ENCODE peak calls at places on chromosomes 4 and X, in nine cellular contexts. M is psoas muscle; A is progenitor cell of endocrine pancreas; H is GM10248; O is AG09309; X is uterus; V is CD8-positive, alpha-beta T cell; N is hepatocyte; F is ovary. Z is an unnamed sample.

GRCh38 chr4:158914178-158914577 is 145.4 kb downstream of the FNIP2 start:
- DNase-seq in F (no peak), M (no peak), N (no peak), X (no peak), A (no peak), V (no peak), O (peak), H (no peak), Z (no peak)

GRCh38 chr4:112144546-112145325 is 518 bp upstream of the FAM241A start:
- DNase-seq in A (no peak), V (peak), O (no peak), X (peak), H (no peak), F (peak), M (no peak), N (no peak), Z (no peak)

GRCh38 chr4:15303052-15303641 is 124.7 kb upstream of the C1QTNF7 start:
- DNase-seq in F (no peak), N (peak), X (no peak), M (no peak), V (no peak), O (peak), H (no peak), A (no peak), Z (no peak)

GRCh38 chr4:148043990-148044645 is 312.2 kb downstream of the ARHGAP10 start:
- DNase-seq in V (no peak), H (no peak), A (no peak), M (peak), X (no peak), F (no peak), O (no peak), N (no peak), Z (no peak)

GRCh38 chr4:404006-404405 is 66.4 kb downstream of the ZNF141 start:
- DNase-seq in V (no peak), O (no peak), X (no peak), M (no peak), H (no peak), A (no peak), F (no peak), N (no peak), Z (no peak)

GRCh38 chrX:617891-618290 is 12.7 kb upstream of the SHOX start:
- DNase-seq in V (no peak), X (no peak), O (no peak), H (no peak), M (no peak), N (no peak), A (no peak), F (no peak), Z (no peak)

GRCh38 chr4:12595986-12596385 is 888.2 kb downstream of the RAB28 start:
- DNase-seq in O (no peak), M (no peak), X (no peak), A (no peak), F (no peak), H (no peak), N (no peak), V (no peak), Z (no peak)

GRCh38 chr4:54213812-54214211 is 15.3 kb upstream of the PDGFRA start:
- DNase-seq in F (no peak), O (no peak), X (no peak), V (no peak), H (no peak), M (no peak), A (no peak), N (peak), Z (no peak)

GRCh38 chr4:127509155-127509554 is 123.6 kb upstream of the INTU start:
- DNase-seq in N (no peak), V (no peak), F (no peak), M (no peak), X (no peak), O (no peak), H (no peak), A (no peak), Z (no peak)

GRCh38 chr4:86181585-86181984 is 178.3 kb downstream of the MAPK10 start:
- DNase-seq in F (no peak), X (no peak), V (no peak), N (no peak), H (no peak), A (no peak), O (no peak), M (no peak), Z (no peak)

GRCh38 chrX:150157291-150157690 is 205.8 kb upstream of the MAMLD1 start:
- DNase-seq in X (no peak), V (no peak), M (no peak), F (no peak), A (no peak), N (no peak), H (no peak), O (no peak), Z (no peak)

GRCh38 chr4:185729300-185729912 is 82.6 kb downstream of the SORBS2 start:
- DNase-seq in O (no peak), A (no peak), N (no peak), X (no peak), M (no peak), V (no peak), F (no peak), H (no peak), Z (no peak)

GRCh38 chrX:51047950-51048349 is 137.4 kb downstream of the BMP15 start:
- DNase-seq in N (no peak), A (no peak), V (no peak), O (no peak), F (no peak), H (no peak), X (no peak), M (no peak), Z (no peak)

GRCh38 chrX:57951666-57952319 is 41.5 kb upstream of the ZXDA start:
- DNase-seq in H (no peak), M (peak), X (no peak), V (peak), O (no peak), A (no peak), F (peak), N (no peak), Z (no peak)

GRCh38 chr4:139872274-139872673 is 206.7 kb downstream of the MGST2 start:
- DNase-seq in O (peak), N (peak), H (no peak), X (no peak), F (no peak), V (no peak), M (no peak), A (no peak), Z (no peak)

GRCh38 chr4:48340276-48340904 is 939 bp upstream of the SLAIN2 start:
- DNase-seq in H (no peak), N (peak), V (peak), O (peak), X (no peak), A (no peak), F (no peak), M (no peak), Z (no peak)

GRCh38 chrX:42704454-42704853 is 73.5 kb downstream of the PPP1R2C start:
- DNase-seq in M (no peak), N (no peak), O (no peak), X (no peak), H (no peak), V (no peak), A (no peak), F (no peak), Z (no peak)

GRCh38 chrX:83511208-83511607 is 3.1 kb downstream of the POU3F4 start:
- DNase-seq in M (no peak), O (no peak), X (no peak), H (no peak), V (no peak), A (no peak), N (no peak), F (no peak), Z (no peak)

GRCh38 chrX:153598541-153599191 is at the start of gene CCNQ:
- DNase-seq in H (no peak), A (no peak), F (peak), O (no peak), X (no peak), M (no peak), V (no peak), N (peak), Z (no peak)

GRCh38 chrX:323721-324628 is 5.4 kb upstream of the GTPBP6 start:
- DNase-seq in O (no peak), M (peak), A (no peak), X (no peak), N (peak), V (no peak), F (peak), H (no peak), Z (no peak)

GRCh38 chr4:80732010-80732409 is 298.5 kb upstream of the BMP3 start:
- DNase-seq in F (no peak), O (peak), A (no peak), V (no peak), H (no peak), X (no peak), M (no peak), N (no peak), Z (no peak)

GRCh38 chr4:71784569-71785197 is 804 bp upstream of the GC start:
- DNase-seq in M (no peak), V (no peak), X (no peak), N (no peak), H (no peak), A (no peak), F (no peak), O (no peak), Z (no peak)

GRCh38 chrX:20488473-20488872 is 221.8 kb upstream of the RPS6KA3 start:
- DNase-seq in V (no peak), A (no peak), M (no peak), X (no peak), H (no peak), F (no peak), O (no peak), N (no peak), Z (no peak)

GRCh38 chr4:178205826-178206225 is 763.6 kb upstream of the AGA start:
- DNase-seq in N (no peak), H (no peak), F (no peak), O (no peak), M (no peak), X (no peak), A (no peak), V (no peak), Z (no peak)

GRCh38 chr4:105102026-105102425 is 44.6 kb upstream of the TET2 start:
- DNase-seq in M (no peak), X (no peak), F (no peak), H (no peak), O (no peak), V (no peak), A (no peak), N (no peak), Z (no peak)

GRCh38 chrX:131827935-131828334 is 195.2 kb upstream of the STK26 start:
- DNase-seq in M (no peak), X (no peak), N (no peak), O (no peak), A (no peak), V (peak), F (no peak), H (peak), Z (no peak)

GRCh38 chr4:28369504-28369903 is 1508.9 kb downstream of the STIM2 start:
- DNase-seq in H (no peak), V (no peak), N (no peak), M (no peak), F (no peak), X (no peak), O (no peak), A (no peak), Z (no peak)

GRCh38 chr4:138889216-138889615 is 126.4 kb upstream of the NOCT start:
- DNase-seq in H (no peak), F (no peak), A (no peak), V (no peak), X (no peak), O (no peak), N (no peak), M (no peak), Z (no peak)

DNA sequence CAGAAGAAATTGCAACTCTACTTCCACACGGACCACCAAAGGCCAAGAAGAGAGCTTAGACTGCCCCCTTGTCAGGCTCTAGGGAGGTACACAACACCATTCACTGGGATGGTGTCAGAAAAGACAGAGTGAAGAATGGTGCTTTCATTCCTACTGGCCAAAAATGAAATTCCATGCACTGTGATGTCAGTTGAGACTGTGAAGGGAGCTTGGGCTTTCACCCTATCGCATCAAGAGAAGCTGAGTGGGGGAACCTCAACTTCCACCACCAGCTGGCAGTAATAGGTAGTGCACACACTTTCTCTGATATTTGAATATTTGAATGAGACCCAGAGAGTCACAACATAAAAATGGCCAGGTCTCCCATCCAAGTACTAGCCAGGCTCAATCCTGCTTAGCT is 65.9 kb downstream of the ZNF711 start:
- DNase-seq in A (no peak), V (no peak), N (no peak), M (no peak), O (no peak), F (no peak), X (no peak), H (no peak), Z (no peak)
- TF ChIP-seq CTCF in A (peak), V (no peak), N (no peak), M (no peak), O (no peak), F (no peak), X (no peak), H (no peak), Z (no peak)

GRCh38 chr4:4395849-4396627 is 9.1 kb downstream of the NSG1 start:
- DNase-seq in O (no peak), H (no peak), A (no peak), M (no peak), X (no peak), F (no peak), N (peak), V (no peak), Z (no peak)
- TF ChIP-seq CTCF in O (no peak), H (no peak), A (peak), M (no peak), X (no peak), F (no peak), N (no peak), V (no peak), Z (no peak)

GRCh38 chrX:69063486-69063885 is 101.8 kb downstream of the PJA1 start:
- DNase-seq in F (no peak), M (no peak), H (no peak), N (no peak), V (no peak), A (no peak), X (peak), O (no peak), Z (no peak)

GRCh38 chrX:69066021-69066757 is 99.1 kb downstream of the PJA1 start:
- DNase-seq in F (no peak), N (no peak), M (no peak), O (no peak), X (peak), V (no peak), H (no peak), A (no peak), Z (no peak)

GRCh38 chrX:69065451-69065850 is 99.8 kb downstream of the PJA1 start:
- DNase-seq in O (no peak), A (no peak), N (no peak), H (no peak), F (no peak), M (no peak), V (no peak), X (peak), Z (no peak)

GRCh38 chrX:69062493-69062892 is 102.8 kb downstream of the PJA1 start:
- DNase-seq in N (no peak), H (no peak), O (no peak), X (no peak), F (no peak), V (no peak), M (no peak), A (peak), Z (no peak)

GRCh38 chrX:69060631-69061408 is 104.4 kb downstream of the PJA1 start:
- DNase-seq in V (no peak), M (no peak), X (peak), H (no peak), O (no peak), N (peak), F (peak), A (peak), Z (no peak)
- TF ChIP-seq CTCF in V (no peak), M (peak), X (peak), H (peak), O (peak), N (peak), F (no peak), A (peak), Z (no peak)

DNA sequence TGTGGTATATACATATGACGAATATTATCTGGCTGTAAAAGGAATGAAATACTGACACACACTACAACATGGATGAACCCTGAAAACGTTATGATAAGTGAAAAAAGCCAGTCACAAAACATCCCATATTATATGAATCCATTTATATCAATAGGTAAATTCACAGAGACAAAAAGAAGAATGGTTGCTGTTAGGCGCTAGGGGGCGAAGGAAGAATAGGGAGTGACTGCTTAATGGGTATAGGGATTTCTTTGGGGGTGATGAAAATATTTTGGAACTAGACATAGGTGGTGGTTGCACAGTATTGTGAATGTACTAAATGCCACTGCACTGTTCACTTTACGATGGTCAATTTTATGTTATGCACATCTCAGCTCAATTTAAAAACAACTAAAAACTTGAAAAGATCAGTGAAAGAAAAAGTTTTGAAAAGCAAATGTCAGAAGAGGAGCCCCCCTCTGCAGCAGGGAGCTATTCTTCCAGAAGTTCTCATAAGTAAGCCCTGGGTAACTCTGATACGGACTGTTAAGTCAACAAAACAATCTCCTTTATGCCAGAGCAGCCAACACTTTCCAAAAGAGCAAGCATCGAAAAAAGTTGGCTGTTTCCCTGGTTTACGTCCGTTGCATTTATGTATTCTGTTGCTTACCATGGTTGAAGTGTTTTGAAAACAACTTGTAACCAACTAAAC is 96.3 kb upstream of the EGFL6 start:
- DNase-seq in X (no peak), O (no peak), F (no peak), N (no peak), V (no peak), M (no peak), H (no peak), A (no peak), Z (no peak)
- TF ChIP-seq CTCF in X (no peak), O (peak), F (no peak), N (no peak), V (no peak), M (no peak), H (no peak), A (no peak), Z (no peak)

GRCh38 chrX:15055146-15055930 is 182.1 kb downstream of the MOSPD2 start:
- DNase-seq in O (peak), V (no peak), M (no peak), X (no peak), F (no peak), H (no peak), N (no peak), A (no peak), Z (no peak)

GRCh38 chrX:15050395-15050794 is 177.2 kb downstream of the MOSPD2 start:
- DNase-seq in X (no peak), O (no peak), F (no peak), V (no peak), M (no peak), N (no peak), H (no peak), A (no peak), Z (no peak)

GRCh38 chrX:15059488-15059887 is 186.3 kb downstream of the MOSPD2 start:
- DNase-seq in H (no peak), V (no peak), M (no peak), N (peak), F (no peak), X (no peak), A (no peak), O (no peak), Z (no peak)

GRCh38 chrX:15056044-15056443 is 182.8 kb downstream of the MOSPD2 start:
- DNase-seq in F (no peak), O (no peak), M (no peak), X (no peak), V (no peak), N (no peak), H (no peak), A (no peak), Z (no peak)
- TF ChIP-seq CTCF in F (no peak), O (no peak), M (no peak), X (no peak), V (no peak), N (no peak), H (no peak), A (no peak), Z (no peak)

DNA sequence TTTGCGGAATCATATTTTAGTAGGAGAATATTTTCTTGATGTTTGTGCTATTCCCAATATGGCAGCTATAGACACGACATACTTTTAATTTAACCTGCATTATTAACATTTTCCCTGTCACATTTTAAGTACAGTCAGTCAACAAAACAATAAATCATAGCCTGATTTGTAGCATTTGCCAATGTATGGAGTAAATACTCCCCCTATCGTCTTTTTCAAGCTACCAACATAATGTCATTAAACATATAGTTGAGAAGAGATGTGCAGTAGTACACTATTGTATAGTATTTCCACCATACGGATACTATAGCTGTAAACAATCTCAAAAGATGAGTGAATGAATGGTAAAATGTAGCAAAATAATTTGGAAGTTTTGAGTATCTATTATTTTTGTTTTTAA is 303.7 kb upstream of the MAGEB2 start:
- DNase-seq in O (no peak), A (no peak), F (no peak), H (no peak), X (no peak), V (no peak), N (no peak), M (no peak), Z (no peak)
- TF ChIP-seq CTCF in O (no peak), A (no peak), F (no peak), H (no peak), X (no peak), V (no peak), N (no peak), M (no peak), Z (no peak)